ENCODE peak calls at places on chromosomes 7 and 10, in five cellular contexts. L is EL, C is mucosa of gallbladder, I is HEK293T, N is KG1. E is an unnamed sample.

GRCh38 chr7:131354390-131354789 is 26.7 kb downstream of the MKLN1 start:
- DNase-seq in L (peak), C (no peak), I (no peak), N (no peak), E (peak)

GRCh38 chr7:24656608-24657007 is 83.4 kb downstream of the PALS2 start:
- DNase-seq in L (no peak), C (no peak), I (no peak), N (no peak), E (no peak)

GRCh38 chr10:30818010-30818660 is 188.6 kb upstream of the LYZL2 start:
- DNase-seq in L (peak), C (no peak), I (no peak), N (no peak), E (peak)

GRCh38 chr10:3136763-3137611 is 35.6 kb downstream of the PITRM1 start:
- DNase-seq in L (peak), C (peak), I (no peak), N (no peak), E (peak)

GRCh38 chr7:81155654-81156373 is 237.0 kb upstream of the SEMA3C start:
- DNase-seq in L (no peak), C (no peak), I (no peak), N (no peak), E (no peak)

GRCh38 chr7:6162331-6162620 is 110.1 kb downstream of the CYTH3 start:
- DNase-seq in L (no peak), C (peak), I (no peak), N (no peak), E (no peak)

GRCh38 chr7:48112431-48113165 is 23.5 kb downstream of the UPP1 start:
- DNase-seq in L (peak), C (no peak), I (no peak), N (no peak), E (peak)

GRCh38 chr7:22193361-22194016 is 163.5 kb downstream of the RAPGEF5 start:
- DNase-seq in L (peak), C (peak), I (no peak), N (no peak), E (peak)

GRCh38 chr7:138610671-138611170 is 90.4 kb downstream of the SVOPL start:
- DNase-seq in L (no peak), C (no peak), I (no peak), N (no peak), E (no peak)

GRCh38 chr7:94243312-94243711 is 151.4 kb upstream of the COL1A2 start:
- DNase-seq in L (no peak), C (no peak), I (no peak), N (no peak), E (no peak)

GRCh38 chr7:129574487-129574886 is 37.0 kb upstream of the NRF1 start:
- DNase-seq in L (peak), C (no peak), I (no peak), N (no peak), E (peak)

GRCh38 chr7:124263232-124263827 is 230.5 kb upstream of the TMEM229A start:
- DNase-seq in L (peak), C (no peak), I (no peak), N (no peak), E (no peak)

GRCh38 chr7:96300487-96300886 is 21.4 kb downstream of the SLC25A13 start:
- DNase-seq in L (no peak), C (no peak), I (no peak), N (no peak), E (peak)

GRCh38 chr10:130357226-130357625 is 221.0 kb downstream of the GLRX3 start:
- DNase-seq in L (no peak), C (no peak), I (no peak), N (no peak), E (no peak)

GRCh38 chr10:103551619-103552602 is 58.4 kb downstream of the NEURL1 start:
- DNase-seq in L (no peak), C (no peak), I (no peak), N (no peak), E (no peak)

GRCh38 chr10:4088354-4089066 is 303.5 kb upstream of the KLF6 start:
- DNase-seq in L (no peak), C (no peak), I (no peak), N (no peak), E (no peak)

GRCh38 chr7:5704534-5704922 is 76.9 kb downstream of the RNF216 start:
- DNase-seq in L (peak), C (peak), I (peak), N (peak), E (peak)

GRCh38 chr10:7108141-7108540 is 302.7 kb downstream of the SFMBT2 start:
- DNase-seq in L (no peak), C (no peak), I (no peak), N (no peak), E (no peak)

GRCh38 chr7:6306471-6306870 is 34.0 kb upstream of the CYTH3 start:
- DNase-seq in L (peak), C (no peak), I (no peak), N (no peak), E (peak)

GRCh38 chr10:123761666-123762230 is 95.6 kb downstream of the GPR26 start:
- DNase-seq in L (no peak), C (no peak), I (no peak), N (no peak), E (no peak)

GRCh38 chr10:61733358-61733940 is 70.7 kb downstream of the CABCOCO1 start:
- DNase-seq in L (peak), C (peak), I (peak), N (peak), E (peak)

GRCh38 chr7:37916673-37917660 is at the start of gene SFRP4:
- DNase-seq in L (peak), C (peak), I (peak), N (peak), E (peak)

GRCh38 chr7:44379366-44380178 is 54.2 kb upstream of the CAMK2B start:
- DNase-seq in L (peak), C (no peak), I (no peak), N (no peak), E (peak)

GRCh38 chr10:48526846-48527505 is 77.9 kb downstream of the ARHGAP22 start:
- DNase-seq in L (no peak), C (no peak), I (no peak), N (no peak), E (no peak)

GRCh38 chr10:121058082-121058481 is 206.9 kb downstream of the WDR11 start:
- DNase-seq in L (no peak), C (no peak), I (no peak), N (no peak), E (no peak)

GRCh38 chr7:44565097-44565794 is 8.5 kb downstream of the DDX56 start:
- DNase-seq in L (peak), C (peak), I (peak), N (peak), E (peak)

GRCh38 chr10:107915277-107915634 is 750.8 kb upstream of the SORCS1 start:
- DNase-seq in L (no peak), C (no peak), I (no peak), N (no peak), E (no peak)

GRCh38 chr7:5425507-5426225 is 2.0 kb upstream of the TNRC18 start:
- DNase-seq in L (peak), C (peak), I (no peak), N (peak), E (peak)

GRCh38 chr7:151139071-151139521 is 28.4 kb downstream of the GBX1 start:
- DNase-seq in L (no peak), C (no peak), I (no peak), N (no peak), E (no peak)

GRCh38 chr10:22617516-22617915 is 96.9 kb downstream of the PIP4K2A start:
- DNase-seq in L (no peak), C (no peak), I (no peak), N (no peak), E (no peak)

GRCh38 chr10:100502926-100503480 is 16.7 kb downstream of the SEC31B start:
- DNase-seq in L (no peak), C (no peak), I (no peak), N (no peak), E (no peak)

GRCh38 chr10:2202401-2202800 is 465.1 kb upstream of the ADARB2 start:
- DNase-seq in L (no peak), C (no peak), I (no peak), N (no peak), E (no peak)

GRCh38 chr7:142088022-142088714 is 23.4 kb upstream of the MGAM2 start:
- DNase-seq in L (no peak), C (peak), I (no peak), N (no peak), E (no peak)

E was measured in LHCN-M2.